ENCODE peak calls at places on chromosomes 2 and 18, in five cellular contexts. One of them, this sample, is unnamed.

GRCh38 chr2:84965827-84966226 is 5.1 kb upstream of the KCMF1 start:
- DNase-seq in cardiac muscle cell: no peak
- DNase-seq in left ventricle myocardium inferior: no peak
- DNase-seq in IMR-90: no peak
- DNase-seq in upper lobe of right lung: no peak
- DNase-seq in this sample: no peak

GRCh38 chr2:144032566-144032965 is 487.4 kb downstream of the ZEB2 start:
- DNase-seq in IMR-90: peak
- DNase-seq in cardiac muscle cell: no peak
- DNase-seq in upper lobe of right lung: no peak
- DNase-seq in left ventricle myocardium inferior: no peak
- DNase-seq in this sample: peak

GRCh38 chr2:105789745-105790466 is 45.2 kb downstream of the NCK2 start:
- DNase-seq in upper lobe of right lung: no peak
- DNase-seq in left ventricle myocardium inferior: no peak
- DNase-seq in cardiac muscle cell: no peak
- DNase-seq in IMR-90: peak
- DNase-seq in this sample: peak

GRCh38 chr2:138779451-138780440 is at the start of gene NXPH2:
- DNase-seq in cardiac muscle cell: peak
- DNase-seq in left ventricle myocardium inferior: no peak
- DNase-seq in IMR-90: no peak
- DNase-seq in upper lobe of right lung: no peak
- DNase-seq in this sample: no peak

GRCh38 chr2:109098251-109098920 is 30.6 kb upstream of the SH3RF3 start:
- DNase-seq in left ventricle myocardium inferior: no peak
- DNase-seq in IMR-90: peak
- DNase-seq in upper lobe of right lung: no peak
- DNase-seq in cardiac muscle cell: no peak
- DNase-seq in this sample: peak

GRCh38 chr2:239275871-239276812 is 124.7 kb downstream of the HDAC4 start:
- DNase-seq in IMR-90: no peak
- DNase-seq in cardiac muscle cell: no peak
- DNase-seq in upper lobe of right lung: peak
- DNase-seq in left ventricle myocardium inferior: peak
- DNase-seq in this sample: peak

GRCh38 chr2:45263147-45263546 is 253.9 kb upstream of the SIX2 start:
- DNase-seq in cardiac muscle cell: no peak
- DNase-seq in IMR-90: no peak
- DNase-seq in left ventricle myocardium inferior: no peak
- DNase-seq in upper lobe of right lung: no peak
- DNase-seq in this sample: no peak

GRCh38 chr2:84629550-84629949 is 113.3 kb downstream of the DNAH6 start:
- DNase-seq in left ventricle myocardium inferior: no peak
- DNase-seq in cardiac muscle cell: no peak
- DNase-seq in IMR-90: no peak
- DNase-seq in upper lobe of right lung: no peak
- DNase-seq in this sample: no peak

GRCh38 chr2:238133499-238134392 is 4.7 kb upstream of the KLHL30 start:
- DNase-seq in upper lobe of right lung: no peak
- DNase-seq in IMR-90: no peak
- DNase-seq in left ventricle myocardium inferior: peak
- DNase-seq in cardiac muscle cell: peak
- DNase-seq in this sample: no peak

GRCh38 chr18:44048846-44049245 is 631.8 kb upstream of the SETBP1 start:
- DNase-seq in cardiac muscle cell: no peak
- DNase-seq in upper lobe of right lung: no peak
- DNase-seq in left ventricle myocardium inferior: no peak
- DNase-seq in IMR-90: no peak
- DNase-seq in this sample: no peak

GRCh38 chr2:204260162-204260877 is 285.0 kb upstream of the PARD3B start:
- DNase-seq in cardiac muscle cell: peak
- DNase-seq in left ventricle myocardium inferior: peak
- DNase-seq in IMR-90: peak
- DNase-seq in upper lobe of right lung: no peak
- DNase-seq in this sample: peak

GRCh38 chr2:119694994-119695521 is 16.1 kb downstream of the TMEM177 start:
- DNase-seq in cardiac muscle cell: no peak
- DNase-seq in IMR-90: peak
- DNase-seq in left ventricle myocardium inferior: no peak
- DNase-seq in upper lobe of right lung: no peak
- DNase-seq in this sample: peak

GRCh38 chr18:65786400-65786948 is 35.7 kb downstream of the CDH7 start:
- DNase-seq in IMR-90: no peak
- DNase-seq in upper lobe of right lung: no peak
- DNase-seq in cardiac muscle cell: no peak
- DNase-seq in left ventricle myocardium inferior: no peak
- DNase-seq in this sample: no peak

GRCh38 chr18:8139971-8140406 is 469.2 kb upstream of the RAB12 start:
- DNase-seq in cardiac muscle cell: no peak
- DNase-seq in upper lobe of right lung: no peak
- DNase-seq in IMR-90: no peak
- DNase-seq in left ventricle myocardium inferior: peak
- DNase-seq in this sample: peak

GRCh38 chr2:198930170-198930569 is 527.6 kb downstream of the SATB2 start:
- DNase-seq in cardiac muscle cell: no peak
- DNase-seq in left ventricle myocardium inferior: no peak
- DNase-seq in upper lobe of right lung: no peak
- DNase-seq in IMR-90: no peak
- DNase-seq in this sample: no peak

GRCh38 chr18:13178976-13179375 is 39.6 kb upstream of the LDLRAD4 start:
- DNase-seq in IMR-90: peak
- DNase-seq in cardiac muscle cell: no peak
- DNase-seq in left ventricle myocardium inferior: no peak
- DNase-seq in upper lobe of right lung: no peak
- DNase-seq in this sample: peak

GRCh38 chr2:7083580-7084509 is 166.6 kb downstream of the RNF144A start:
- DNase-seq in cardiac muscle cell: peak
- DNase-seq in IMR-90: peak
- DNase-seq in upper lobe of right lung: no peak
- DNase-seq in left ventricle myocardium inferior: no peak
- DNase-seq in this sample: peak

DNA sequence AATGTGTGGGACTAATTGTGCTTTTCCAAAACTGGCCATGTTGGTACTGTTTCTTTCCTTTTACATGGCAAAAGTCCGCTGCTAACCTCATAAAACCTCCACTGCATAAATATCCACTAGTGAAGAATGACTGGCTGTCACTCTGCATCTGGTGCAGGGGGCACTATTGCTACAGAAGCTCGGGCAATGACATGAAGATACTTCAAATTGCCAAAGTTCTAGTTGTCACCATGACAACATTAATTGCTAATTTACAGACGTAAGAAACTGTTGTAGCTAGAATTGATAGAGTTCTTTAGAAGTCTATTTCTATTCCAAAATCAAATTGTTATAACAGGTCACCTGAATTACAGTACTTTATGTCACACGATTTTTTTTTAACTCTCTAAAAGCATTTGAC is 861 bp downstream of the CFAP210 start:
- DNase-seq in upper lobe of right lung: no peak
- DNase-seq in cardiac muscle cell: no peak
- DNase-seq in IMR-90: no peak
- DNase-seq in left ventricle myocardium inferior: no peak
- DNase-seq in this sample: no peak
- TF ChIP-seq CTCF in upper lobe of right lung: peak
- TF ChIP-seq CTCF in cardiac muscle cell: peak
- TF ChIP-seq CTCF in IMR-90: no peak
- TF ChIP-seq CTCF in left ventricle myocardium inferior: peak
- TF ChIP-seq CTCF in this sample: no peak

DNA sequence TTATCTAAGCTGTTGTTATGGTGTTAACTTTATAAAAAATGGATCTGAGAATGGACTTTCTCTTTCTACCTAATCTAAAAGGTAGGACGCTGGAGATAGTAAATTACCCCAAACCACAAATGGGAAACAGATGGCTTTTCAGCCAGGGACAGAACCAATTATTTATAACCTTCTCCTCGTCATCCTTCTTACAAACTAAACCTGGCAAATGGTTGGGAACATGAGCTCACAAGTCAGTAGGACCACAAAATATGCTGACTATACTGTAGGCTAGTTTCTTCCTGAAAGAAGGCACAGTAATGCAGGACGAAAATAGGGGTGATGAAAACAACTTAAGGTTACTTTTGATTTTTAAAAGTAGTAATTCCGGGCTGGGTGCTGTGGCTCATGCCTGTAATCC is 32.7 kb upstream of the ZDBF2 start:
- DNase-seq in IMR-90: no peak
- DNase-seq in upper lobe of right lung: no peak
- DNase-seq in left ventricle myocardium inferior: no peak
- DNase-seq in cardiac muscle cell: no peak
- DNase-seq in this sample: peak
- H3K4me3 ChIP-seq in IMR-90: no peak
- H3K4me3 ChIP-seq in upper lobe of right lung: no peak
- H3K4me3 ChIP-seq in left ventricle myocardium inferior: no peak
- H3K4me3 ChIP-seq in cardiac muscle cell: no peak
- H3K4me3 ChIP-seq in this sample: no peak

DNA sequence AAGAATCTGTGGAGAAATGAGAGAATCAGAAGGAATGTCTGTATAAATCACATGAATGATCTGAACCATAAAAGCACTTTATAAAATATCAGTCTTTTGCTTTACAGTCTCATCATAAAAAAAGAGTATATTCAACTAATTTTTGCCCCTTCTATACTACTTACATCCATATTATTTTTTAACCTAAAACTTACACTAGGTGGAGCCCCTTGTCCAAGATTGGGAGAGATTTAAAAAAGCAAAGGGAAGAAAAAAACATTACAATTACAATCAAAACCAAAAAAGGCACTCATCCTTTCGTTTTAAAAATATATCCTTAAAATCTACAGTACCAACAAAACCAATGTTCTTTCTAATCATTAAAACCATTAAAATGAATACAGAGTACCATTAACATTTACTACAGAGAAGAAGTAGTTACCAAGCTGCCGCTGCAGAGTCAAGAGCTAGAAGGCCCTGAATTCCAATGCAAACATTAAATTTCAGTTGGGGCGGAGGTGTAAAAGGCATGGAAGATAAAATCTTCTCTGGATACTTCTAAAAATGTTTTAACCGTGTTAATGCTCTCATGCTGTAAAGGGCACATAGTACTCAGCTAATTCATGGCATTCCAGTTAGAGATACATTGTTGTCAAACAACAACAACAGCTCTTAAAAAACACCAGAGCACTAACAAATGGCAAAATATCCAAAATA is 56.7 kb upstream of the EPB41L3 start:
- DNase-seq in IMR-90: peak
- DNase-seq in upper lobe of right lung: no peak
- DNase-seq in left ventricle myocardium inferior: no peak
- DNase-seq in cardiac muscle cell: peak
- DNase-seq in this sample: peak
- TF ChIP-seq CTCF in IMR-90: peak
- TF ChIP-seq CTCF in upper lobe of right lung: peak
- TF ChIP-seq CTCF in left ventricle myocardium inferior: peak
- TF ChIP-seq CTCF in cardiac muscle cell: peak
- TF ChIP-seq CTCF in this sample: peak

GRCh38 chr18:34222396-34223163 is 2.1 kb downstream of the NOL4 start:
- DNase-seq in left ventricle myocardium inferior: peak
- DNase-seq in cardiac muscle cell: peak
- DNase-seq in upper lobe of right lung: peak
- DNase-seq in IMR-90: no peak
- DNase-seq in this sample: no peak
- H3K4me3 ChIP-seq in left ventricle myocardium inferior: peak
- H3K4me3 ChIP-seq in cardiac muscle cell: peak
- H3K4me3 ChIP-seq in upper lobe of right lung: peak
- H3K4me3 ChIP-seq in IMR-90: no peak
- H3K4me3 ChIP-seq in this sample: no peak

GRCh38 chr2:61906187-61906470 is 655 bp downstream of the COMMD1 start:
- DNase-seq in IMR-90: no peak
- DNase-seq in left ventricle myocardium inferior: no peak
- DNase-seq in upper lobe of right lung: no peak
- DNase-seq in cardiac muscle cell: no peak
- DNase-seq in this sample: no peak

GRCh38 chr2:61905372-61906186 is at the start of gene COMMD1:
- DNase-seq in cardiac muscle cell: peak
- DNase-seq in upper lobe of right lung: peak
- DNase-seq in IMR-90: peak
- DNase-seq in left ventricle myocardium inferior: peak
- DNase-seq in this sample: peak

GRCh38 chr2:61911510-61911909 is 6.0 kb downstream of the COMMD1 start:
- DNase-seq in cardiac muscle cell: peak
- DNase-seq in IMR-90: peak
- DNase-seq in left ventricle myocardium inferior: no peak
- DNase-seq in upper lobe of right lung: no peak
- DNase-seq in this sample: no peak

GRCh38 chr2:61910603-61911002 is 5.1 kb downstream of the COMMD1 start:
- DNase-seq in IMR-90: no peak
- DNase-seq in cardiac muscle cell: peak
- DNase-seq in upper lobe of right lung: no peak
- DNase-seq in left ventricle myocardium inferior: no peak
- DNase-seq in this sample: peak
- TF ChIP-seq CTCF in IMR-90: peak
- TF ChIP-seq CTCF in cardiac muscle cell: peak
- TF ChIP-seq CTCF in upper lobe of right lung: peak
- TF ChIP-seq CTCF in left ventricle myocardium inferior: peak
- TF ChIP-seq CTCF in this sample: peak

GRCh38 chr2:54568876-54569298 is 112.8 kb downstream of the SPTBN1 start:
- DNase-seq in cardiac muscle cell: peak
- DNase-seq in IMR-90: no peak
- DNase-seq in left ventricle myocardium inferior: no peak
- DNase-seq in upper lobe of right lung: no peak
- DNase-seq in this sample: no peak

GRCh38 chr2:54569745-54570296 is 113.7 kb downstream of the SPTBN1 start:
- DNase-seq in upper lobe of right lung: no peak
- DNase-seq in cardiac muscle cell: no peak
- DNase-seq in IMR-90: no peak
- DNase-seq in left ventricle myocardium inferior: no peak
- DNase-seq in this sample: no peak

GRCh38 chr2:54570925-54571694 is 115.0 kb downstream of the SPTBN1 start:
- DNase-seq in upper lobe of right lung: peak
- DNase-seq in left ventricle myocardium inferior: peak
- DNase-seq in IMR-90: peak
- DNase-seq in cardiac muscle cell: peak
- DNase-seq in this sample: peak

GRCh38 chr2:54572262-54572635 is 116.1 kb downstream of the SPTBN1 start:
- DNase-seq in left ventricle myocardium inferior: no peak
- DNase-seq in cardiac muscle cell: no peak
- DNase-seq in upper lobe of right lung: no peak
- DNase-seq in IMR-90: peak
- DNase-seq in this sample: peak

GRCh38 chr2:54570321-54570881 is 114.3 kb downstream of the SPTBN1 start:
- DNase-seq in IMR-90: no peak
- DNase-seq in left ventricle myocardium inferior: no peak
- DNase-seq in upper lobe of right lung: no peak
- DNase-seq in cardiac muscle cell: no peak
- DNase-seq in this sample: no peak
- H3K4me3 ChIP-seq in IMR-90: no peak
- H3K4me3 ChIP-seq in left ventricle myocardium inferior: no peak
- H3K4me3 ChIP-seq in upper lobe of right lung: no peak
- H3K4me3 ChIP-seq in cardiac muscle cell: no peak
- H3K4me3 ChIP-seq in this sample: no peak

GRCh38 chr2:103991591-103991990 is 862.3 kb upstream of the POU3F3 start:
- DNase-seq in upper lobe of right lung: no peak
- DNase-seq in cardiac muscle cell: no peak
- DNase-seq in IMR-90: no peak
- DNase-seq in left ventricle myocardium inferior: no peak
- DNase-seq in this sample: no peak
- TF ChIP-seq CTCF in upper lobe of right lung: no peak
- TF ChIP-seq CTCF in cardiac muscle cell: no peak
- TF ChIP-seq CTCF in IMR-90: no peak
- TF ChIP-seq CTCF in left ventricle myocardium inferior: no peak
- TF ChIP-seq CTCF in this sample: no peak